ENCODE peak calls at places on chromosome 2, in five cellular contexts. One of them, this sample, is unnamed.

GRCh38 chr2:59630789-59631188 is 922.7 kb downstream of the BCL11A start:
- DNase-seq in NCI-H187: peak; percentile 12
- DNase-seq in GM18507: no peak
- DNase-seq in NCI-H446: no peak
- DNase-seq in activated CD4-positive, alpha-beta T cell treated with anti-CD3 and anti-CD28 coated beads, Interleukin-2, amount 50 U/mL, for 24 hours: no peak
- DNase-seq in this sample: no peak

GRCh38 chr2:128714285-128714684 is 395.6 kb upstream of the HS6ST1 start:
- DNase-seq in activated CD4-positive, alpha-beta T cell treated with anti-CD3 and anti-CD28 coated beads, Interleukin-2, amount 50 U/mL, for 24 hours: no peak
- DNase-seq in NCI-H187: no peak
- DNase-seq in GM18507: no peak
- DNase-seq in NCI-H446: no peak
- DNase-seq in this sample: no peak

GRCh38 chr2:209472386-209472832 is 48.6 kb downstream of the MAP2 start:
- DNase-seq in GM18507: no peak
- DNase-seq in NCI-H187: peak; percentile 68
- DNase-seq in NCI-H446: peak; percentile 82
- DNase-seq in activated CD4-positive, alpha-beta T cell treated with anti-CD3 and anti-CD28 coated beads, Interleukin-2, amount 50 U/mL, for 24 hours: no peak
- DNase-seq in this sample: no peak

GRCh38 chr2:167816897-167817296 is 430.5 kb downstream of the STK39 start:
- DNase-seq in NCI-H446: no peak
- DNase-seq in GM18507: no peak
- DNase-seq in activated CD4-positive, alpha-beta T cell treated with anti-CD3 and anti-CD28 coated beads, Interleukin-2, amount 50 U/mL, for 24 hours: no peak
- DNase-seq in NCI-H187: no peak
- DNase-seq in this sample: no peak

GRCh38 chr2:96533292-96534073 is 3.1 kb upstream of the ARID5A start:
- DNase-seq in activated CD4-positive, alpha-beta T cell treated with anti-CD3 and anti-CD28 coated beads, Interleukin-2, amount 50 U/mL, for 24 hours: no peak
- DNase-seq in NCI-H187: no peak
- DNase-seq in GM18507: no peak
- DNase-seq in NCI-H446: no peak
- DNase-seq in this sample: no peak

GRCh38 chr2:239212121-239212520 is 188.7 kb downstream of the HDAC4 start:
- DNase-seq in GM18507: no peak
- DNase-seq in NCI-H187: no peak
- DNase-seq in NCI-H446: no peak
- DNase-seq in activated CD4-positive, alpha-beta T cell treated with anti-CD3 and anti-CD28 coated beads, Interleukin-2, amount 50 U/mL, for 24 hours: no peak
- DNase-seq in this sample: no peak

GRCh38 chr2:1581965-1582625 is 162.2 kb downstream of the PXDN start:
- DNase-seq in activated CD4-positive, alpha-beta T cell treated with anti-CD3 and anti-CD28 coated beads, Interleukin-2, amount 50 U/mL, for 24 hours: no peak
- DNase-seq in NCI-H446: no peak
- DNase-seq in GM18507: no peak
- DNase-seq in NCI-H187: no peak
- DNase-seq in this sample: no peak

GRCh38 chr2:20618468-20618885 is 32.4 kb downstream of the HS1BP3 start:
- DNase-seq in NCI-H446: no peak
- DNase-seq in NCI-H187: no peak
- DNase-seq in GM18507: no peak
- DNase-seq in activated CD4-positive, alpha-beta T cell treated with anti-CD3 and anti-CD28 coated beads, Interleukin-2, amount 50 U/mL, for 24 hours: no peak
- DNase-seq in this sample: no peak

GRCh38 chr2:31992025-31992566 is 18.7 kb downstream of the MEMO1 start:
- DNase-seq in NCI-H187: no peak
- DNase-seq in GM18507: no peak
- DNase-seq in NCI-H446: no peak
- DNase-seq in activated CD4-positive, alpha-beta T cell treated with anti-CD3 and anti-CD28 coated beads, Interleukin-2, amount 50 U/mL, for 24 hours: no peak
- DNase-seq in this sample: no peak

GRCh38 chr2:159558479-159558878 is 57.9 kb downstream of the BAZ2B start:
- DNase-seq in NCI-H187: no peak
- DNase-seq in activated CD4-positive, alpha-beta T cell treated with anti-CD3 and anti-CD28 coated beads, Interleukin-2, amount 50 U/mL, for 24 hours: no peak
- DNase-seq in NCI-H446: no peak
- DNase-seq in GM18507: no peak
- DNase-seq in this sample: no peak

GRCh38 chr2:5690718-5691658 is 1.2 kb upstream of the SOX11 start:
- DNase-seq in activated CD4-positive, alpha-beta T cell treated with anti-CD3 and anti-CD28 coated beads, Interleukin-2, amount 50 U/mL, for 24 hours: no peak
- DNase-seq in NCI-H446: no peak
- DNase-seq in GM18507: no peak
- DNase-seq in NCI-H187: peak; percentile 85
- DNase-seq in this sample: no peak

GRCh38 chr2:23055251-23055650 is 329.7 kb upstream of the KLHL29 start:
- DNase-seq in GM18507: no peak
- DNase-seq in NCI-H446: no peak
- DNase-seq in activated CD4-positive, alpha-beta T cell treated with anti-CD3 and anti-CD28 coated beads, Interleukin-2, amount 50 U/mL, for 24 hours: no peak
- DNase-seq in NCI-H187: no peak
- DNase-seq in this sample: no peak

GRCh38 chr2:26144953-26145680 is 27.8 kb upstream of the GAREM2 start:
- DNase-seq in activated CD4-positive, alpha-beta T cell treated with anti-CD3 and anti-CD28 coated beads, Interleukin-2, amount 50 U/mL, for 24 hours: peak; percentile 49
- DNase-seq in NCI-H187: peak; percentile 40
- DNase-seq in NCI-H446: peak; percentile 23
- DNase-seq in GM18507: peak; percentile 44
- DNase-seq in this sample: peak; percentile 62

GRCh38 chr2:53422979-53423378 is 344.6 kb upstream of the CHAC2 start:
- DNase-seq in activated CD4-positive, alpha-beta T cell treated with anti-CD3 and anti-CD28 coated beads, Interleukin-2, amount 50 U/mL, for 24 hours: no peak
- DNase-seq in NCI-H187: no peak
- DNase-seq in NCI-H446: peak; percentile 33
- DNase-seq in GM18507: peak; percentile 2
- DNase-seq in this sample: peak; percentile 2

GRCh38 chr2:185700883-185701282 is 37.7 kb upstream of the FSIP2 start:
- DNase-seq in NCI-H187: no peak
- DNase-seq in activated CD4-positive, alpha-beta T cell treated with anti-CD3 and anti-CD28 coated beads, Interleukin-2, amount 50 U/mL, for 24 hours: no peak
- DNase-seq in GM18507: no peak
- DNase-seq in NCI-H446: no peak
- DNase-seq in this sample: no peak

GRCh38 chr2:42958036-42958370 is 165.6 kb upstream of the HAAO start:
- DNase-seq in activated CD4-positive, alpha-beta T cell treated with anti-CD3 and anti-CD28 coated beads, Interleukin-2, amount 50 U/mL, for 24 hours: no peak
- DNase-seq in GM18507: no peak
- DNase-seq in NCI-H187: no peak
- DNase-seq in NCI-H446: no peak
- DNase-seq in this sample: no peak

GRCh38 chr2:234678721-234679120 is 181.8 kb upstream of the ARL4C start:
- DNase-seq in NCI-H187: no peak
- DNase-seq in GM18507: no peak
- DNase-seq in activated CD4-positive, alpha-beta T cell treated with anti-CD3 and anti-CD28 coated beads, Interleukin-2, amount 50 U/mL, for 24 hours: no peak
- DNase-seq in NCI-H446: no peak
- DNase-seq in this sample: no peak

GRCh38 chr2:45168731-45169338 is 159.6 kb upstream of the SIX2 start:
- DNase-seq in NCI-H446: no peak
- DNase-seq in activated CD4-positive, alpha-beta T cell treated with anti-CD3 and anti-CD28 coated beads, Interleukin-2, amount 50 U/mL, for 24 hours: no peak
- DNase-seq in NCI-H187: peak; percentile 7
- DNase-seq in GM18507: no peak
- DNase-seq in this sample: no peak

GRCh38 chr2:2326053-2326452 is 5.0 kb downstream of the MYT1L start:
- DNase-seq in activated CD4-positive, alpha-beta T cell treated with anti-CD3 and anti-CD28 coated beads, Interleukin-2, amount 50 U/mL, for 24 hours: no peak
- DNase-seq in GM18507: no peak
- DNase-seq in NCI-H187: no peak
- DNase-seq in NCI-H446: no peak
- DNase-seq in this sample: no peak

GRCh38 chr2:71336802-71337201 is 5.2 kb downstream of the ZNF638 start:
- DNase-seq in GM18507: no peak
- DNase-seq in NCI-H187: no peak
- DNase-seq in NCI-H446: no peak
- DNase-seq in activated CD4-positive, alpha-beta T cell treated with anti-CD3 and anti-CD28 coated beads, Interleukin-2, amount 50 U/mL, for 24 hours: no peak
- DNase-seq in this sample: no peak

GRCh38 chr2:74458132-74458956 is at the start of gene WBP1:
- DNase-seq in NCI-H446: peak; percentile 99
- DNase-seq in GM18507: peak; percentile 88
- DNase-seq in NCI-H187: peak; percentile 93
- DNase-seq in activated CD4-positive, alpha-beta T cell treated with anti-CD3 and anti-CD28 coated beads, Interleukin-2, amount 50 U/mL, for 24 hours: peak; percentile 99
- DNase-seq in this sample: peak; percentile 100

GRCh38 chr2:19607931-19608762 is 249.7 kb upstream of the OSR1 start:
- DNase-seq in GM18507: no peak
- DNase-seq in NCI-H446: no peak
- DNase-seq in activated CD4-positive, alpha-beta T cell treated with anti-CD3 and anti-CD28 coated beads, Interleukin-2, amount 50 U/mL, for 24 hours: no peak
- DNase-seq in NCI-H187: no peak
- DNase-seq in this sample: no peak

GRCh38 chr2:125405816-125406215 is 1250.1 kb upstream of the GYPC start:
- DNase-seq in NCI-H187: no peak
- DNase-seq in GM18507: no peak
- DNase-seq in NCI-H446: no peak
- DNase-seq in activated CD4-positive, alpha-beta T cell treated with anti-CD3 and anti-CD28 coated beads, Interleukin-2, amount 50 U/mL, for 24 hours: no peak
- DNase-seq in this sample: no peak

GRCh38 chr2:46267616-46268015 is 29.6 kb upstream of the EPAS1 start:
- DNase-seq in NCI-H187: no peak
- DNase-seq in GM18507: no peak
- DNase-seq in NCI-H446: no peak
- DNase-seq in activated CD4-positive, alpha-beta T cell treated with anti-CD3 and anti-CD28 coated beads, Interleukin-2, amount 50 U/mL, for 24 hours: no peak
- DNase-seq in this sample: no peak

GRCh38 chr2:121330921-121331320 is 45.9 kb upstream of the TFCP2L1 start:
- DNase-seq in activated CD4-positive, alpha-beta T cell treated with anti-CD3 and anti-CD28 coated beads, Interleukin-2, amount 50 U/mL, for 24 hours: no peak
- DNase-seq in GM18507: no peak
- DNase-seq in NCI-H446: no peak
- DNase-seq in NCI-H187: no peak
- DNase-seq in this sample: no peak

GRCh38 chr2:105786231-105787230 is 41.8 kb downstream of the NCK2 start:
- DNase-seq in GM18507: no peak
- DNase-seq in activated CD4-positive, alpha-beta T cell treated with anti-CD3 and anti-CD28 coated beads, Interleukin-2, amount 50 U/mL, for 24 hours: no peak
- DNase-seq in NCI-H446: no peak
- DNase-seq in NCI-H187: no peak
- DNase-seq in this sample: no peak

GRCh38 chr2:198006733-198007132 is 202.3 kb downstream of the PLCL1 start:
- DNase-seq in GM18507: no peak
- DNase-seq in activated CD4-positive, alpha-beta T cell treated with anti-CD3 and anti-CD28 coated beads, Interleukin-2, amount 50 U/mL, for 24 hours: no peak
- DNase-seq in NCI-H446: no peak
- DNase-seq in NCI-H187: no peak
- DNase-seq in this sample: no peak

GRCh38 chr2:137185378-137186078 is 420.2 kb downstream of the THSD7B start:
- DNase-seq in activated CD4-positive, alpha-beta T cell treated with anti-CD3 and anti-CD28 coated beads, Interleukin-2, amount 50 U/mL, for 24 hours: no peak
- DNase-seq in GM18507: no peak
- DNase-seq in NCI-H446: no peak
- DNase-seq in NCI-H187: no peak
- DNase-seq in this sample: no peak

GRCh38 chr2:196291873-196292800 is 120.8 kb upstream of the STK17B start:
- DNase-seq in activated CD4-positive, alpha-beta T cell treated with anti-CD3 and anti-CD28 coated beads, Interleukin-2, amount 50 U/mL, for 24 hours: no peak
- DNase-seq in GM18507: no peak
- DNase-seq in NCI-H446: no peak
- DNase-seq in NCI-H187: no peak
- DNase-seq in this sample: no peak

GRCh38 chr2:112920923-112921532 is 10.1 kb downstream of the IL37 start:
- DNase-seq in activated CD4-positive, alpha-beta T cell treated with anti-CD3 and anti-CD28 coated beads, Interleukin-2, amount 50 U/mL, for 24 hours: no peak
- DNase-seq in NCI-H187: no peak
- DNase-seq in NCI-H446: no peak
- DNase-seq in GM18507: no peak
- DNase-seq in this sample: no peak

GRCh38 chr2:172307800-172308199 is 119.6 kb upstream of the ITGA6 start:
- DNase-seq in NCI-H187: no peak
- DNase-seq in GM18507: no peak
- DNase-seq in NCI-H446: no peak
- DNase-seq in activated CD4-positive, alpha-beta T cell treated with anti-CD3 and anti-CD28 coated beads, Interleukin-2, amount 50 U/mL, for 24 hours: no peak
- DNase-seq in this sample: no peak

GRCh38 chr2:239429473-239430350 is 28.9 kb upstream of the HDAC4 start:
- DNase-seq in NCI-H446: no peak
- DNase-seq in GM18507: no peak
- DNase-seq in activated CD4-positive, alpha-beta T cell treated with anti-CD3 and anti-CD28 coated beads, Interleukin-2, amount 50 U/mL, for 24 hours: no peak
- DNase-seq in NCI-H187: no peak
- DNase-seq in this sample: no peak

GRCh38 chr2:223314831-223315230 is 262.8 kb downstream of the KCNE4 start:
- DNase-seq in NCI-H446: no peak
- DNase-seq in GM18507: no peak
- DNase-seq in NCI-H187: peak; percentile 7
- DNase-seq in activated CD4-positive, alpha-beta T cell treated with anti-CD3 and anti-CD28 coated beads, Interleukin-2, amount 50 U/mL, for 24 hours: no peak
- DNase-seq in this sample: no peak

This sample was measured in B cell.